ENCODE peak calls at places on chromosome 22, in seven cellular contexts. V, P, E, Z, I, O and D are unnamed samples.

GRCh38 chr22:33811686-33812085 is 108.6 kb downstream of the LARGE1 start:
- DNase-seq in E (peak), O (no peak), V (peak), Z (no peak), P (no peak), I (no peak), D (no peak)

GRCh38 chr22:50084085-50084484 is 1.1 kb downstream of the MLC1 start:
- DNase-seq in Z (no peak), E (no peak), I (no peak), P (no peak), V (no peak), O (no peak), D (no peak)

GRCh38 chr22:29199702-29200400 is 5.8 kb upstream of the EMID1 start:
- DNase-seq in O (no peak), V (no peak), E (no peak), P (no peak), I (no peak), Z (no peak), D (no peak)

GRCh38 chr22:21816787-21817496 is 50.5 kb downstream of the MAPK1 start:
- DNase-seq in V (no peak), O (peak), Z (no peak), I (peak), E (no peak), P (no peak), D (no peak)

GRCh38 chr22:39946571-39947407 is 13.4 kb upstream of the TMA7B start:
- DNase-seq in P (no peak), Z (no peak), V (no peak), E (no peak), O (no peak), I (peak), D (peak)

GRCh38 chr22:48866906-48867597 is 960.6 kb downstream of the BRD1 start:
- DNase-seq in I (no peak), Z (no peak), V (no peak), E (no peak), O (no peak), P (no peak), D (no peak)

GRCh38 chr22:32375678-32376450 is 18.2 kb downstream of the RFPL3 start:
- DNase-seq in I (no peak), O (no peak), P (no peak), E (no peak), Z (no peak), V (no peak), D (no peak)

GRCh38 chr22:24355574-24355973 is 71.8 kb upstream of the ADORA2A start:
- DNase-seq in I (no peak), O (no peak), P (no peak), E (no peak), Z (no peak), V (no peak), D (no peak)

GRCh38 chr22:33844273-33844672 is 76.0 kb downstream of the LARGE1 start:
- DNase-seq in E (no peak), I (no peak), V (no peak), Z (no peak), O (no peak), P (no peak), D (no peak)

GRCh38 chr22:50118557-50119168 is 28.9 kb downstream of the MOV10L1 start:
- DNase-seq in E (no peak), I (no peak), V (no peak), O (no peak), Z (no peak), P (no peak), D (no peak)

GRCh38 chr22:42699281-42699681 is 21.4 kb downstream of the A4GALT start:
- DNase-seq in O (no peak), Z (no peak), I (no peak), P (no peak), E (peak), V (no peak), D (no peak)

GRCh38 chr22:42699953-42700352 is 20.7 kb downstream of the A4GALT start:
- DNase-seq in E (peak), Z (no peak), P (no peak), V (no peak), I (no peak), O (no peak), D (no peak)

GRCh38 chr22:42696331-42696967 is 24.2 kb downstream of the A4GALT start:
- DNase-seq in O (no peak), I (no peak), Z (no peak), V (no peak), P (no peak), E (peak), D (no peak)

GRCh38 chr22:42695294-42695693 is 25.4 kb downstream of the A4GALT start:
- DNase-seq in E (peak), O (no peak), I (no peak), V (no peak), Z (no peak), P (no peak), D (no peak)

DNA sequence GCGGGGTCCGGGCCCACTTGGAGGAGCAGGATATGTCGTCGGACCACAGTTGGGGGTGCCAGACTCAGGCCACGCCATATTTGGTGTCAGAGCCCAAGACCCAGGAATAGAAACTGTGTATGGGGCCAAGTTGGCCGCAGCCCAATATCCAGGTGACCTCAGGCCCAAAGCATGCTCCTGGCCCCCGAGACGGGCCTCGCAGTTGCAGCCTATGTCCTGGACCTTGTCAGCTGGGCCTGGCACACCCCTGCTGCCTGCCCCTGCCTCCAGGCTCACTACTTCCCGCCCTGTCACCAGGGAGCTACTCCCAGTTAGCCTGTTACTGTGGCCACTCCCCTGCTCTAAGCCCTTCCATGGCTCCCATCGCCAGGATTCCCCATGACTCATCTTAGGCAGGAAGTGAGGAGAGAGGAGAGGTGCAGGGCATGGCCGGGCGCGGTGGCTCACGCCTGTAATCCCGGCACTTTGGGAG is 23.1 kb downstream of the A4GALT start:
- DNase-seq in E (peak), O (peak), V (no peak), P (peak), Z (peak), I (peak), D (no peak)
- H3K27ac ChIP-seq in E (peak), O (no peak), V (peak), P (peak), Z (peak), I (no peak), D (no peak)

GRCh38 chr22:25420925-25421904 is 143.3 kb upstream of the GRK3 start:
- DNase-seq in Z (no peak), O (no peak), V (no peak), I (no peak), P (no peak), E (no peak), D (no peak)
- TF ChIP-seq CTCF in Z (no peak), O (peak), V (no peak), I (no peak), P (no peak), E (no peak), D (no peak)

DNA sequence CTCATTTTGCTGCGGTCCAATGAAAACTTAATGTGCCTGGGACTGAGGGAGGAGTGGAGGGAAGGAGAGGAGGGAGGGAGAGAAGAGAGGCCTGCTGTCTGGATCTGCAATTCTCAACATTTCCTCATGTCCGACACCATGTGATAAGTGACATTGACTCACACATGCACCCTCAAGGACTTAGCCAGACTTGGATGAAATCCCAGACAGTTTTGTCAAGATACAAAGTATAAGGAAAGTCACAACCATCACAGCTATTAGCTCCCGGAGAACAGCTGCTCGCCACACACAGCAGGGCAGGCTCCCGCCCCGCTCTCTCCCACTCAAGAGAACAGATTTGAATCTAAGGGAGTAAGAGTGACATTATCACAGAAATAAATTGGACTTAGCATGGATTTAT is 5.5 kb downstream of the DNAL4 start:
- DNase-seq in E (no peak), P (peak), Z (no peak), V (no peak), I (peak), O (no peak), D (no peak)
- H3K27ac ChIP-seq in E (peak), P (peak), Z (no peak), V (peak), I (no peak), O (no peak), D (peak)

GRCh38 chr22:45210174-45210573 is 30.5 kb downstream of the KIAA0930 start:
- DNase-seq in E (peak), O (no peak), Z (no peak), I (no peak), V (no peak), P (no peak), D (no peak)
- TF ChIP-seq CTCF in E (no peak), O (no peak), Z (no peak), I (no peak), V (no peak), P (no peak), D (no peak)

DNA sequence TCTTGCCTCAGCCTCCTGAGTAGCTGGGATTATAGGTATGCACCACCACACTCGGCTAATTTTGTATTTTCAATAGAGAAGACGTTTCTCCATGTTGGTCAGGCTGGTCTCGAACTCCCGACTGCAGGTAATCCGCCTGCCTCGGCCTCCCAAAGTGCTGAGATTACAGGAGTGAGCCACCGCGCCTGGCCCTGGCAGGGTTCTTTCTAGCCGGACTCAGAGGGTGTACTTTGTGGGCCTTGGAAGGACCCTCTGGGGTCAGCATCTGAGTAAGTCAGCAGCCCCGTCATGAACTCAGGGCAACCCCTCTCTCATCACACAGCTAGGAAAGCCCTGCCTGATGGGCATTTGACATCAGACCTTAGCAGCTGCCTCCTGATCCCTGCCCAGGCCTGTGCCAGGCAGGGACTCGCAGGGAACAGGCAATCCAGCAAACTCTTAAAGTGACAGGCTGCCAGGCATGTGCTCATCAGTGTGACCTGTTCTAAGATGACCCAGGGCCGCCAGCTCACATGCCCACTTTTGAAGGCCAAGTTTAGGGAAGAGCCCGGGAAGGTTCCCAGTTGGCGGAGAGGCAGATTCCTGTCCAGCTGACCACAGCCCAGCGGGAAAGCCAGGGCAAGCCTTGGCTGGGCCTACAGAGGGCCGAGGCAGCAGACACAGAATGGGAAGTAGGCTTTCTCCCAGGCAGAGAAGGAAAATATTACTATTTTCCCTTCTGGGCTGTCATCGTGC is 92.9 kb downstream of the MORC2 start:
- DNase-seq in I (no peak), P (no peak), V (no peak), E (peak), O (no peak), Z (no peak), D (no peak)
- H3K27ac ChIP-seq in I (no peak), P (no peak), V (no peak), E (peak), O (no peak), Z (no peak), D (no peak)

GRCh38 chr22:43249789-43250188 is 62.9 kb upstream of the TTLL12 start:
- DNase-seq in E (no peak), Z (no peak), O (no peak), P (no peak), V (no peak), I (no peak), D (no peak)

GRCh38 chr22:43255299-43255698 is 68.4 kb upstream of the TTLL12 start:
- DNase-seq in E (no peak), Z (no peak), O (no peak), V (no peak), I (no peak), P (no peak), D (no peak)

GRCh38 chr22:43253839-43254238 is 66.9 kb upstream of the TTLL12 start:
- DNase-seq in P (no peak), I (peak), O (no peak), E (no peak), V (no peak), Z (no peak), D (no peak)

GRCh38 chr22:43256569-43257360 is 69.8 kb upstream of the TTLL12 start:
- DNase-seq in I (no peak), E (no peak), P (no peak), Z (no peak), O (no peak), V (no peak), D (no peak)

DNA sequence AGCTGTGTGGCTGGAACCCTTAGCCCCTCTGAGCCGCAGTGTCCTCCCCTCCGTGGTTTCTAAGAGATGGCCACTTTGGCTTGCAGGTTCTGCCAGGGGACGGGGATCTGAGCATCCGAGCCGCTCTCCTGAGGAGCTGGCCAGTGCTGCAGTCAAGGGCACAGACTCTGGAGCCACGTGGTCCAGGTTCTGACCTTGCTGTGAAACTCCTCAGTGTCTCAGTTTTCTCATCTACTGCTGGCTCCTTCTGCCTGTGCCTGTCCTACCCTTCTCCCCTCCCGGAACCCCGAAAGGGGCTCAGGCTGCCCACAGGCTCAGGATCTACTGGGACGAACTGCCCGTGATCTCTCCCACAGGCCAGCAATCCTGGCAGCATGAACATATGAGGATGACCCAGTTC is 65.4 kb upstream of the TTLL12 start:
- DNase-seq in O (no peak), P (no peak), V (no peak), I (no peak), Z (no peak), E (no peak), D (no peak)
- TF ChIP-seq CTCF in O (no peak), P (no peak), V (no peak), I (no peak), Z (no peak), E (no peak), D (no peak)

DNA sequence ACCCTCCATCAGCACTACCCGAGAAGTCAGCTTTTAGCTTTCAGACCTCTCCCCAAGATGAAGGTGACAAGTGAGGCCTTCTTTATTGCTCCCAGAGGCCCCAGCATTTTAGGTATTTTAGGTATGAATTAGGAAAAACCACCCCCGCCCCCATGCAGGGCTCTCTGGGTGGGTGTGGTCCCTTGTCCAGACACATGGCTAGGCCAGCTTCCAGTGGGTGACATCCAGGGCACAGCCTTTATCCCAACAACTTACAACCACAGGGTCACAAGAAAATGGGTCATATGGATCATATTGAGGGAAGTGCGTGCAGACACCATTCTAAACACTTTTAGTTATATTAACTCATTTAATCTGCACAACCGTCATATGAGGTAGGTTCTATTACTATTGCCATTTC is 42.1 kb downstream of the RIBC2 start:
- DNase-seq in E (peak), Z (no peak), V (no peak), P (no peak), I (no peak), O (no peak), D (no peak)
- H3K27ac ChIP-seq in E (no peak), Z (no peak), V (no peak), P (no peak), I (no peak), O (no peak), D (no peak)

GRCh38 chr22:37419916-37420655 is 7.2 kb downstream of the ELFN2 start:
- DNase-seq in V (no peak), Z (no peak), E (no peak), P (no peak), I (peak), O (no peak), D (no peak)

GRCh38 chr22:37419370-37419915 is 7.8 kb downstream of the ELFN2 start:
- DNase-seq in O (no peak), P (no peak), V (no peak), E (no peak), I (no peak), Z (no peak), D (no peak)

GRCh38 chr22:37418627-37419369 is 8.5 kb downstream of the ELFN2 start:
- DNase-seq in V (no peak), O (no peak), P (no peak), Z (no peak), E (no peak), I (no peak), D (no peak)

GRCh38 chr22:37421468-37421877 is 5.8 kb downstream of the ELFN2 start:
- DNase-seq in I (no peak), V (no peak), P (no peak), E (no peak), Z (no peak), O (no peak), D (no peak)

GRCh38 chr22:37420656-37421467 is 6.4 kb downstream of the ELFN2 start:
- DNase-seq in Z (no peak), V (no peak), I (peak), O (no peak), P (no peak), E (no peak), D (no peak)
- TF ChIP-seq CTCF in Z (no peak), V (no peak), I (peak), O (no peak), P (no peak), E (no peak), D (no peak)

DNA sequence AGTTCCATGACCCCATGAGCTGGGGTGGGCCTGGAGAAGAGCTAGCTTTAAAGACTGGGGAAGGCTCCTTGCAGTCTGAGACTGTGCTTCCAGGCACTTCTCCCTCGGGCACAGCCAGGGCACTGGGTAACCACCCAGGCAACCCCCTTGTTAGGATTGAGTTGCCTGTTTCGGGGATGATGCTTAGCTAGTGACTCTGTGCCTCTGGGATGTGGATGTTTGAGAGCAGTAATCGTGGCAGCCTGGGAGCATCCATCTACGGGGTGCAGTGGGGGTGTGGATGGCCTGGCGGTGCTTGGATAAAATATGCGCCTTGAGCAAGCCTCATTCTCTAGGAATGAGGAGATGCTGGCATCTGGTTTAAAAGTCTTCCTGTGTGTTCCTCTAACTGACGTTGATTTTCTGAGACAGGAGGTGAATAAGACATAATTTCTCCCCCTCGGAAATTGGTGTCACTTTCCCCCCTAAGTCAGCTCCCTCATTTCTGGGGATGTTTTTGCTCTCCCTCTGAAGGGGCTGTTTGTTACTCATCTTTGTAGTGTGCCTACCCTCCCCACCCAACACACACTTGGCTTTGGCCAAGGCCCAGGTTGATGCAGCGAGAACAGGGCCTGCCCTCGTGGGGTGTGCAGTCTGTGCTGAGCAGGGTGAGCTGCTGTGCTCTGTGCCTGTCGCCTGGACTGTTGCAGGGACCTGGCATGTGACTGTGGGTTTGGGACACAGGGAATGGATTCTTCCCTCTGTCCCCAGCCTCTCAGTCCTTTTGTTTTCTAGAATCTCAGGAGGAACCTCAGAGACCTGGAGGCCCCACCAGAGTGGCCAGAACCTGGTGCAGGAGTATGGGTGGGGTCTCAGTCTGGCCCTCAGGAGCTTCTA is 2.0 kb downstream of the GNAZ start:
- DNase-seq in Z (no peak), V (no peak), I (no peak), E (peak), P (no peak), O (no peak), D (no peak)
- H3K27ac ChIP-seq in Z (no peak), V (no peak), I (no peak), E (no peak), P (peak), O (no peak), D (no peak)

GRCh38 chr22:41021655-41022454 is 70.5 kb upstream of the EP300 start:
- DNase-seq in O (no peak), E (peak), P (peak), V (peak), Z (peak), I (peak), D (peak)
- TF ChIP-seq CTCF in O (no peak), E (peak), P (no peak), V (peak), Z (no peak), I (no peak), D (no peak)